ENCODE peak calls at places on chromosomes 11 and 22, in five cellular contexts. One of them, this sample, is unnamed.
A peak's percentile ranks its signal among the peaks of the same experiment; 100 is the strongest.

GRCh38 chr22:37972527-37972926 is 11.8 kb downstream of the SOX10 start:
- DNase-seq in neural crest cell: no peak
- DNase-seq in T47D: no peak
- DNase-seq in RCC 7860: no peak
- DNase-seq in PC-9: no peak
- DNase-seq in this sample: peak; percentile 77

GRCh38 chr11:58832246-58832645 is 12.3 kb downstream of the GLYATL2 start:
- DNase-seq in neural crest cell: no peak
- DNase-seq in T47D: no peak
- DNase-seq in RCC 7860: peak; percentile 6
- DNase-seq in PC-9: no peak
- DNase-seq in this sample: no peak

GRCh38 chr11:98069861-98070260 is 950.9 kb upstream of the CNTN5 start:
- DNase-seq in neural crest cell: no peak
- DNase-seq in T47D: no peak
- DNase-seq in RCC 7860: no peak
- DNase-seq in PC-9: peak; percentile 28
- DNase-seq in this sample: no peak

GRCh38 chr22:41367680-41368542 is 13.8 kb upstream of the TEF start:
- DNase-seq in neural crest cell: no peak
- DNase-seq in T47D: no peak
- DNase-seq in RCC 7860: no peak
- DNase-seq in PC-9: peak; percentile 32
- DNase-seq in this sample: peak; percentile 62

GRCh38 chr11:119885067-119885466 is 156.1 kb upstream of the NECTIN1 start:
- DNase-seq in neural crest cell: no peak
- DNase-seq in T47D: no peak
- DNase-seq in RCC 7860: no peak
- DNase-seq in PC-9: no peak
- DNase-seq in this sample: no peak

GRCh38 chr11:124327775-124328174 is 7.8 kb upstream of the OR8D2 start:
- DNase-seq in neural crest cell: no peak
- DNase-seq in T47D: no peak
- DNase-seq in RCC 7860: no peak
- DNase-seq in PC-9: no peak
- DNase-seq in this sample: no peak

GRCh38 chr11:120224386-120224785 is 13.6 kb downstream of the OAF start:
- DNase-seq in neural crest cell: no peak
- DNase-seq in T47D: no peak
- DNase-seq in RCC 7860: no peak
- DNase-seq in PC-9: no peak
- DNase-seq in this sample: no peak

GRCh38 chr11:116276051-116277044 is 496.4 kb downstream of the BUD13 start:
- DNase-seq in neural crest cell: peak; percentile 92
- DNase-seq in T47D: peak; percentile 87
- DNase-seq in RCC 7860: peak; percentile 29
- DNase-seq in PC-9: peak; percentile 46
- DNase-seq in this sample: peak; percentile 84

GRCh38 chr11:86124251-86125233 is 55.7 kb upstream of the PICALM start:
- DNase-seq in neural crest cell: no peak
- DNase-seq in T47D: peak; percentile 69
- DNase-seq in RCC 7860: no peak
- DNase-seq in PC-9: no peak
- DNase-seq in this sample: no peak

GRCh38 chr22:36116127-36116526 is 44.4 kb downstream of the APOL3 start:
- DNase-seq in neural crest cell: no peak
- DNase-seq in T47D: no peak
- DNase-seq in RCC 7860: no peak
- DNase-seq in PC-9: no peak
- DNase-seq in this sample: no peak

GRCh38 chr22:19987394-19988306 is 29.0 kb downstream of the ARVCF start:
- DNase-seq in neural crest cell: no peak
- DNase-seq in T47D: no peak
- DNase-seq in RCC 7860: no peak
- DNase-seq in PC-9: no peak
- DNase-seq in this sample: no peak

GRCh38 chr11:8219257-8220021 is 44.2 kb downstream of the LMO1 start:
- DNase-seq in neural crest cell: no peak
- DNase-seq in T47D: peak; percentile 76
- DNase-seq in RCC 7860: peak; percentile 29
- DNase-seq in PC-9: peak; percentile 40
- DNase-seq in this sample: peak; percentile 60